ENCODE peak calls at places on chromosomes 7 and 10, in four cellular contexts. One of them, this sample, is unnamed.

GRCh38 chr7:131096267-131096927 is 231.3 kb upstream of the MKLN1 start:
- DNase-seq in ovary: no peak
- DNase-seq in PC-3: no peak
- DNase-seq in CD8-positive, alpha-beta T cell: no peak
- DNase-seq in this sample: no peak

GRCh38 chr7:102810916-102811315 is 62.1 kb downstream of the FAM185A start:
- DNase-seq in ovary: no peak
- DNase-seq in PC-3: no peak
- DNase-seq in CD8-positive, alpha-beta T cell: no peak
- DNase-seq in this sample: no peak

GRCh38 chr10:93999401-93999851 is 5.7 kb downstream of the PLCE1 start:
- DNase-seq in ovary: peak
- DNase-seq in PC-3: no peak
- DNase-seq in CD8-positive, alpha-beta T cell: no peak
- DNase-seq in this sample: no peak

GRCh38 chr10:47290338-47290737 is 9.7 kb upstream of the GDF10 start:
- DNase-seq in ovary: no peak
- DNase-seq in PC-3: no peak
- DNase-seq in CD8-positive, alpha-beta T cell: no peak
- DNase-seq in this sample: no peak

GRCh38 chr10:79029478-79030390 is 39.0 kb upstream of the ZMIZ1 start:
- DNase-seq in ovary: peak
- DNase-seq in PC-3: no peak
- DNase-seq in CD8-positive, alpha-beta T cell: no peak
- DNase-seq in this sample: no peak

GRCh38 chr10:1432161-1432560 is 305.2 kb downstream of the ADARB2 start:
- DNase-seq in ovary: no peak
- DNase-seq in PC-3: peak
- DNase-seq in CD8-positive, alpha-beta T cell: no peak
- DNase-seq in this sample: no peak

GRCh38 chr7:36295090-36295489 is 94.6 kb upstream of the ANLN start:
- DNase-seq in ovary: no peak
- DNase-seq in PC-3: no peak
- DNase-seq in CD8-positive, alpha-beta T cell: no peak
- DNase-seq in this sample: no peak

GRCh38 chr10:108496131-108496530 is 1331.6 kb upstream of the SORCS1 start:
- DNase-seq in ovary: no peak
- DNase-seq in PC-3: peak
- DNase-seq in CD8-positive, alpha-beta T cell: no peak
- DNase-seq in this sample: no peak

GRCh38 chr10:119090026-119090808 is 9.6 kb upstream of the EIF3A start:
- DNase-seq in ovary: no peak
- DNase-seq in PC-3: no peak
- DNase-seq in CD8-positive, alpha-beta T cell: peak
- DNase-seq in this sample: no peak

GRCh38 chr7:42237162-42237821 is at the start of gene GLI3:
- DNase-seq in ovary: peak
- DNase-seq in PC-3: peak
- DNase-seq in CD8-positive, alpha-beta T cell: no peak
- DNase-seq in this sample: no peak
- TF ChIP-seq CTCF in ovary: no peak
- TF ChIP-seq CTCF in PC-3: no peak
- TF ChIP-seq CTCF in CD8-positive, alpha-beta T cell: no peak
- TF ChIP-seq CTCF in this sample: no peak

GRCh38 chr7:5295039-5296014 is 12.6 kb downstream of the SLC29A4 start:
- DNase-seq in ovary: no peak
- DNase-seq in PC-3: no peak
- DNase-seq in CD8-positive, alpha-beta T cell: no peak
- DNase-seq in this sample: no peak

GRCh38 chr7:5300366-5300765 is 17.6 kb downstream of the SLC29A4 start:
- DNase-seq in ovary: no peak
- DNase-seq in PC-3: no peak
- DNase-seq in CD8-positive, alpha-beta T cell: no peak
- DNase-seq in this sample: no peak

GRCh38 chr7:5296627-5297226 is 14.0 kb downstream of the SLC29A4 start:
- DNase-seq in ovary: no peak
- DNase-seq in PC-3: peak
- DNase-seq in CD8-positive, alpha-beta T cell: peak
- DNase-seq in this sample: no peak

GRCh38 chr7:5294169-5294987 is 11.6 kb downstream of the SLC29A4 start:
- DNase-seq in ovary: no peak
- DNase-seq in PC-3: no peak
- DNase-seq in CD8-positive, alpha-beta T cell: no peak
- DNase-seq in this sample: no peak

GRCh38 chr7:5296015-5296621 is 13.4 kb downstream of the SLC29A4 start:
- DNase-seq in ovary: no peak
- DNase-seq in PC-3: no peak
- DNase-seq in CD8-positive, alpha-beta T cell: no peak
- DNase-seq in this sample: no peak
- TF ChIP-seq CTCF in ovary: no peak
- TF ChIP-seq CTCF in PC-3: no peak
- TF ChIP-seq CTCF in CD8-positive, alpha-beta T cell: no peak
- TF ChIP-seq CTCF in this sample: no peak

GRCh38 chr10:113283189-113283588 is 269.7 kb upstream of the HABP2 start:
- DNase-seq in ovary: no peak
- DNase-seq in PC-3: no peak
- DNase-seq in CD8-positive, alpha-beta T cell: no peak
- DNase-seq in this sample: no peak
- TF ChIP-seq CTCF in ovary: no peak
- TF ChIP-seq CTCF in PC-3: peak
- TF ChIP-seq CTCF in CD8-positive, alpha-beta T cell: no peak
- TF ChIP-seq CTCF in this sample: no peak

GRCh38 chr7:77800730-77801129 is 2.2 kb downstream of the PHTF2 start:
- DNase-seq in ovary: no peak
- DNase-seq in PC-3: no peak
- DNase-seq in CD8-positive, alpha-beta T cell: no peak
- DNase-seq in this sample: no peak

GRCh38 chr7:77797734-77798393 is 370 bp downstream of the TMEM60 start:
- DNase-seq in ovary: no peak
- DNase-seq in PC-3: peak
- DNase-seq in CD8-positive, alpha-beta T cell: no peak
- DNase-seq in this sample: no peak

GRCh38 chr7:77800158-77800557 is 1.6 kb downstream of the PHTF2 start:
- DNase-seq in ovary: no peak
- DNase-seq in PC-3: no peak
- DNase-seq in CD8-positive, alpha-beta T cell: no peak
- DNase-seq in this sample: no peak

GRCh38 chr7:77798394-77799077 is at the start of the genes PHTF2 and TMEM60:
- DNase-seq in ovary: peak
- DNase-seq in PC-3: peak
- DNase-seq in CD8-positive, alpha-beta T cell: peak
- DNase-seq in this sample: peak

DNA sequence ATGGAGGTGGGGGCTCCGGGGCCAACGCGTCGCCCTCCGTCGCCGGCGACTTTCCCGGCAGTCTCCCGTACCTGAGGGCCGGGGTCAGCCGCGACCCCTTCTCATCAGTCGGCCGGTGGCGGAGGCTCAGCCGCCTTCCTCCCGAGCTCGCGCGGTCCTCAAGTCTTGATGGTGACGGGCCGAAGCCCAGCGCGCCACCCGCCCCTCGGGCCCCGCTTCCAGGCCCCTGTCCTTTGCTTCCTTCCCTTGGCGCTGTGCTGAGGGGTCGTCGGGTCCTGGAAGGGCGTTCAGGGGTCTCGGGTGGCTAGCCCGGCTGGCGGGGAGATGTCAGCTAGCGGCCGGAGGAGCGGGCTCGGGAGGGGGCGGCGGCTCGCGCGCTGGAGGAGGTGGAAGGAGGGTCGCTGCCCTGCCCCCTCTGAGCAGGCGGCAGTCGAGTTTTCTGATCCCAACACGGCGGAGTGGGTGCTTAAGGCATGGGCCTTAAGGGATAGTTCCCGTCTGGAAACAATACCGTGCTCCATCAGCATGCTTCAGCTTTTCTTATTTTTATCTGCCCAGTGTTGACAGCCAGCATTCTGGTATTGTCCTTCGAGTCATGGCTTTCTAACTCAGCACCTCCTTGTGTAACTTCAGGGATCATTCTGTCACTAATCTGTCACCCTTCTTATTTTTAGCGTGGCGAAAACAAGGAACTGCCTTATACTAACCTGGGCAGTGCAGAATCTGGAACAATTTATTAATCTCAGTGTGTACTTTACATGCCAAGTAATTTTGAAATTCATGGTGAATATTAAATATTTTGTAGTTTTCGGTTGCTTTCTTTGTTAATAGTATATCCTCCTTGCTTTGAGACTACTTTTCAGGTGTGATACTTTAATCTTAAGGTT is 748 bp downstream of the PHTF2 start:
- DNase-seq in ovary: peak
- DNase-seq in PC-3: peak
- DNase-seq in CD8-positive, alpha-beta T cell: peak
- DNase-seq in this sample: no peak
- TF ChIP-seq CTCF in ovary: no peak
- TF ChIP-seq CTCF in PC-3: no peak
- TF ChIP-seq CTCF in CD8-positive, alpha-beta T cell: peak
- TF ChIP-seq CTCF in this sample: no peak

GRCh38 chr10:124033887-124034218 is 59.5 kb downstream of the CHST15 start:
- DNase-seq in ovary: peak
- DNase-seq in PC-3: no peak
- DNase-seq in CD8-positive, alpha-beta T cell: no peak
- DNase-seq in this sample: no peak
- TF ChIP-seq CTCF in ovary: no peak
- TF ChIP-seq CTCF in PC-3: no peak
- TF ChIP-seq CTCF in CD8-positive, alpha-beta T cell: no peak
- TF ChIP-seq CTCF in this sample: no peak

DNA sequence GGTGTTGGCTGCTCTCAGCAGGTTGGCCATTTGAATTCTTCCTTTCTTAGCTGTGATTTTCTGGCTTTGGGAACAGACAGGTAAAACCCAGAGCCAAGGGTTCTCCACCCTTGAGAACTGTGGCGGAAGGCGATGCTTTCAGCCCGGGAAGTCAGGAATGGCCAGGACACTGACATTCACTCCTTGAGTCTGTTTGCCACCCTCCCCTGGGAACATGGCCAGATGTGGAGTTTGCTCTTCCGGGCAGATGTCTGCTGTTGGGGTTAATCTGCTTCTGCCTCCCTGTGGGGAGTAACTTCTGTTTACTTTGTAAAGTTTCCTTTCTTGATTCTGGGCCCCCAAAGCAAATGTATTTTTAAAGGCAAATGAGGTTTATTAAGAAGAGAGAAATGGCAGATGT is 17.7 kb downstream of the GATA3 start:
- DNase-seq in ovary: no peak
- DNase-seq in PC-3: no peak
- DNase-seq in CD8-positive, alpha-beta T cell: no peak
- DNase-seq in this sample: no peak
- TF ChIP-seq CTCF in ovary: no peak
- TF ChIP-seq CTCF in PC-3: no peak
- TF ChIP-seq CTCF in CD8-positive, alpha-beta T cell: no peak
- TF ChIP-seq CTCF in this sample: no peak